ENCODE peak calls at places on chromosomes 13 and 19, in ten cellular contexts. E, W, D, B, X, M, O, C, P and V are unnamed samples.

GRCh38 chr19:48378194-48378570 is 13.2 kb downstream of the KDELR1 start:
- DNase-seq in B (no peak), O (no peak), D (no peak), M (no peak), C (no peak), X (no peak), E (no peak), P (no peak), W (no peak), V (no peak)

GRCh38 chr13:48000559-48001126 is 430 bp downstream of the SUCLA2 start:
- DNase-seq in D (no peak), B (no peak), X (no peak), O (no peak), M (no peak), C (no peak), W (peak), E (no peak), P (peak), V (no peak)

GRCh38 chr19:39196860-39197562 is at the start of gene NCCRP1:
- DNase-seq in W (no peak), X (no peak), D (peak), M (no peak), B (peak), O (no peak), C (no peak), P (no peak), E (no peak), V (no peak)

GRCh38 chr13:21175656-21176194 is 627 bp downstream of the SKA3 start:
- DNase-seq in E (no peak), D (no peak), M (no peak), B (no peak), W (peak), P (peak), O (no peak), C (no peak), X (no peak), V (peak)

GRCh38 chr13:42047561-42048322 is 706 bp upstream of the DGKH start:
- DNase-seq in O (peak), C (peak), B (peak), X (no peak), D (peak), P (peak), M (no peak), E (peak), W (peak), V (no peak)

GRCh38 chr13:38743499-38743898 is 56.6 kb downstream of the FREM2 start:
- DNase-seq in W (no peak), O (no peak), M (no peak), E (no peak), D (no peak), P (no peak), X (no peak), C (no peak), B (no peak), V (no peak)

GRCh38 chr19:13790354-13790753 is 4.9 kb upstream of the ZSWIM4 start:
- DNase-seq in M (no peak), C (no peak), O (no peak), X (no peak), B (no peak), P (no peak), W (peak), E (no peak), D (no peak), V (no peak)

GRCh38 chr13:43787998-43788397 is 1.2 kb upstream of the ENOX1 start:
- DNase-seq in B (no peak), X (no peak), M (no peak), P (no peak), O (no peak), W (peak), C (peak), E (no peak), D (no peak), V (no peak)

GRCh38 chr19:38277969-38278680 is 13.8 kb downstream of the SPINT2 start:
- DNase-seq in E (no peak), O (no peak), M (no peak), P (no peak), B (no peak), C (no peak), X (no peak), D (no peak), W (peak), V (no peak)

GRCh38 chr13:20654156-20654555 is 49.3 kb upstream of the IL17D start:
- DNase-seq in O (no peak), B (no peak), X (no peak), W (peak), E (no peak), M (no peak), P (no peak), D (no peak), C (no peak), V (no peak)

GRCh38 chr19:10288662-10289166 is 1.0 kb upstream of the ICAM5 start:
- DNase-seq in E (no peak), D (peak), X (peak), M (no peak), B (peak), W (peak), P (peak), C (no peak), O (no peak), V (no peak)

GRCh38 chr19:58000677-58001076 is 1.9 kb downstream of the ZNF606 start:
- DNase-seq in X (no peak), M (no peak), W (no peak), D (no peak), E (no peak), O (no peak), C (no peak), B (no peak), P (no peak), V (no peak)

GRCh38 chr19:56597696-56598095 is 2.6 kb downstream of the ZNF71 start:
- DNase-seq in E (no peak), M (no peak), D (no peak), P (peak), C (no peak), W (peak), X (no peak), O (no peak), B (no peak), V (no peak)

GRCh38 chr13:73952683-73953082 is 181.5 kb downstream of the KLF12 start:
- DNase-seq in P (no peak), W (peak), D (no peak), C (no peak), X (no peak), B (no peak), E (no peak), M (no peak), O (no peak), V (no peak)

GRCh38 chr13:51557423-51557822 is 26.8 kb upstream of the WDFY2 start:
- DNase-seq in P (no peak), X (no peak), D (no peak), M (no peak), O (no peak), C (no peak), B (no peak), E (no peak), W (no peak), V (no peak)

GRCh38 chr13:75788494-75788991 is 152.4 kb downstream of the LMO7 start:
- DNase-seq in W (peak), M (no peak), X (no peak), D (no peak), E (no peak), C (no peak), P (no peak), B (no peak), O (no peak), V (no peak)

GRCh38 chr13:102038787-102039186 is 363.1 kb downstream of the FGF14 start:
- DNase-seq in E (no peak), C (no peak), D (no peak), P (no peak), W (no peak), O (no peak), B (no peak), X (no peak), M (no peak), V (no peak)

GRCh38 chr19:49513746-49514118 is 1.3 kb downstream of the FCGRT start:
- DNase-seq in X (no peak), W (no peak), B (peak), P (no peak), O (no peak), C (no peak), D (no peak), M (no peak), E (no peak), V (no peak)

GRCh38 chr13:66665991-66666390 is 564.1 kb downstream of the PCDH9 start:
- DNase-seq in B (peak), X (no peak), W (peak), M (no peak), C (no peak), E (no peak), P (peak), D (peak), O (peak), V (no peak)

GRCh38 chr13:82344867-82345266 is 1537.4 kb downstream of the SLITRK1 start:
- DNase-seq in M (no peak), C (no peak), O (no peak), B (no peak), X (no peak), D (no peak), W (no peak), E (no peak), P (no peak), V (no peak)

GRCh38 chr13:85816413-85816812 is 17.2 kb upstream of the SLITRK6 start:
- DNase-seq in E (no peak), P (no peak), D (no peak), X (no peak), W (no peak), C (no peak), M (no peak), B (no peak), O (no peak), V (no peak)

GRCh38 chr13:26575244-26575643 is 17.8 kb downstream of the WASF3 start:
- DNase-seq in C (no peak), W (no peak), X (no peak), M (no peak), D (no peak), P (no peak), E (no peak), O (no peak), B (no peak), V (no peak)

GRCh38 chr19:5961969-5962945 is 15.7 kb downstream of the RANBP3 start:
- DNase-seq in E (no peak), W (peak), X (peak), P (no peak), D (no peak), O (no peak), C (no peak), B (no peak), M (no peak), V (peak)

GRCh38 chr13:60584976-60585375 is 188.0 kb downstream of the TDRD3 start:
- DNase-seq in P (no peak), B (peak), X (no peak), W (peak), M (no peak), E (no peak), C (no peak), O (no peak), D (peak), V (no peak)

GRCh38 chr13:94550030-94550738 is 45.8 kb downstream of the TGDS start:
- DNase-seq in P (peak), B (no peak), M (peak), X (no peak), E (no peak), O (peak), D (no peak), W (peak), C (no peak), V (no peak)

GRCh38 chr19:55642153-55643002 is 1.1 kb upstream of the ZNF581 start:
- DNase-seq in E (no peak), W (peak), C (no peak), B (peak), D (no peak), P (peak), O (no peak), M (no peak), X (no peak), V (no peak)

GRCh38 chr19:29942404-29943261 is 594 bp downstream of the URI1 start:
- DNase-seq in E (peak), C (no peak), W (peak), O (peak), X (peak), B (peak), M (no peak), P (peak), D (peak), V (no peak)

GRCh38 chr19:54439174-54439851 is 9.7 kb upstream of the LENG8 start:
- DNase-seq in W (peak), E (no peak), O (no peak), C (no peak), X (no peak), B (peak), P (peak), D (peak), M (no peak), V (no peak)

GRCh38 chr19:56918682-56919307 is 78.3 kb upstream of the PEG3 start:
- DNase-seq in D (no peak), B (no peak), W (no peak), P (no peak), O (no peak), X (no peak), C (no peak), E (no peak), M (no peak), V (no peak)

GRCh38 chr13:43879323-43880181 is at the start of the genes CCDC122 and LACC1:
- DNase-seq in O (peak), M (no peak), P (peak), X (peak), D (peak), C (peak), B (peak), E (peak), W (peak), V (peak)

GRCh38 chr19:33681081-33681680 is 59.4 kb downstream of the CHST8 start:
- DNase-seq in M (no peak), W (no peak), B (no peak), E (no peak), C (no peak), P (no peak), O (no peak), D (no peak), X (no peak), V (no peak)

GRCh38 chr19:43467276-43467675 is 1.9 kb upstream of the LYPD3 start:
- DNase-seq in X (no peak), W (no peak), B (no peak), E (no peak), O (no peak), M (no peak), P (no peak), C (no peak), D (no peak), V (no peak)

GRCh38 chr13:28531195-28531955 is 36.4 kb upstream of the FLT1 start:
- DNase-seq in M (no peak), W (peak), E (no peak), B (peak), C (peak), P (peak), X (no peak), D (peak), O (no peak), V (no peak)

GRCh38 chr13:81058916-81059290 is 718.0 kb upstream of the SPRY2 start:
- DNase-seq in E (no peak), M (no peak), W (peak), P (no peak), D (no peak), X (no peak), O (no peak), B (no peak), C (no peak), V (no peak)

GRCh38 chr19:3120611-3121231 is 15.1 kb upstream of the GNA15 start:
- DNase-seq in B (no peak), W (no peak), D (no peak), X (no peak), E (no peak), M (no peak), C (peak), P (no peak), O (no peak), V (no peak)

GRCh38 chr19:18611327-18612050 is 1.2 kb upstream of the TMEM59L start:
- DNase-seq in E (no peak), M (no peak), O (no peak), X (no peak), P (no peak), D (peak), W (no peak), C (peak), B (peak), V (no peak)

GRCh38 chr19:3516675-3517207 is 10.6 kb downstream of the FZR1 start:
- DNase-seq in O (no peak), E (no peak), D (no peak), W (no peak), X (no peak), P (peak), M (no peak), C (no peak), B (no peak), V (no peak)

GRCh38 chr13:98025480-98026025 is 72.1 kb downstream of the IPO5 start:
- DNase-seq in D (no peak), P (no peak), E (no peak), O (no peak), W (no peak), X (no peak), M (no peak), B (no peak), C (no peak), V (no peak)